ENCODE peak calls at places on chromosomes 4 and X, in six cellular contexts. I is GM12878, Q is HepG2, Z is GM12891, O is H1, B is K562. R is an unnamed sample.
A peak's percentile ranks its signal among the peaks of the same experiment; 100 is the strongest.

GRCh38 chr4:86841309-86841708 is 7.9 kb downstream of the SLC10A6 start:
- DNase-seq in Z (no peak), O (no peak), I (no peak), B (no peak), Q (no peak), R (no peak)

GRCh38 chr4:40283413-40283812 is 51.7 kb upstream of the CHRNA9 start:
- DNase-seq in O (no peak), I (no peak), B (no peak), Q (no peak), Z (no peak), R (no peak)

GRCh38 chrX:39602226-39602625 is 495.5 kb downstream of the BCOR start:
- DNase-seq in I (no peak), O (no peak), Z (no peak), Q (no peak), B (no peak), R (no peak)

GRCh38 chr4:56424697-56425514 is 10.5 kb downstream of the PPAT start:
- DNase-seq in Q (no peak), Z (no peak), B (peak; percentile 24), O (no peak), I (no peak), R (no peak)

GRCh38 chrX:3371163-3371562 is 24.7 kb upstream of the MXRA5 start:
- DNase-seq in Q (no peak), I (no peak), Z (no peak), B (no peak), O (no peak), R (no peak)

GRCh38 chrX:31038585-31039326 is 33.1 kb downstream of the FTHL17 start:
- DNase-seq in Q (peak; percentile 16), B (peak; percentile 10), I (no peak), O (no peak), Z (no peak), R (no peak)

GRCh38 chr4:86359944-86360478 is at the start of gene MAPK10:
- DNase-seq in I (peak; percentile 62), Q (no peak), B (no peak), Z (peak; percentile 21), O (peak; percentile 27), R (peak; percentile 5)

GRCh38 chr4:52234539-52235174 is 183.6 kb downstream of the SPATA18 start:
- DNase-seq in O (no peak), B (no peak), Q (peak; percentile 50), Z (no peak), I (no peak), R (no peak)

GRCh38 chr4:4425119-4425690 is 38.3 kb downstream of the NSG1 start:
- DNase-seq in Z (no peak), B (no peak), I (no peak), O (no peak), Q (no peak), R (no peak)

GRCh38 chr4:184649971-184650855 is 675 bp downstream of the PRIMPOL start:
- DNase-seq in Z (no peak), B (no peak), I (no peak), Q (peak; percentile 17), O (no peak), R (no peak)

GRCh38 chr4:168585168-168586091 is 88.6 kb downstream of the PALLD start:
- DNase-seq in B (peak; percentile 19), Z (no peak), I (no peak), Q (peak; percentile 20), O (peak; percentile 53), R (peak; percentile 10)

GRCh38 chr4:154528866-154529265 is 21.3 kb downstream of the PLRG1 start:
- DNase-seq in B (no peak), O (no peak), Z (no peak), Q (no peak), I (no peak), R (no peak)

GRCh38 chr4:89998350-89999098 is 103.9 kb downstream of the MMRN1 start:
- DNase-seq in I (no peak), B (no peak), O (no peak), Q (no peak), Z (no peak), R (no peak)

GRCh38 chrX:26562156-26562555 is 346.2 kb downstream of the MAGEB5 start:
- DNase-seq in I (no peak), B (no peak), Q (no peak), Z (no peak), O (no peak), R (no peak)

GRCh38 chrX:78104447-78105176 is 564 bp downstream of the PGK1 start:
- DNase-seq in Q (peak; percentile 75), B (peak; percentile 31), I (no peak), Z (no peak), O (no peak), R (peak; percentile 8)
- TF ChIP-seq POLR2AphosphoS5 in Q (peak; percentile 47), B (peak; percentile 12), I (no peak), Z (no peak), O (peak; percentile 8), R (no peak)

GRCh38 chr4:172897046-172897445 is 271.6 kb upstream of the GALNT7 start:
- DNase-seq in B (no peak), I (no peak), Q (no peak), O (no peak), Z (no peak), R (no peak)
- TF ChIP-seq POLR2A in B (no peak), I (no peak), Q (no peak), O (no peak), Z (no peak), R (no peak)

GRCh38 chrX:32873786-32874185 is 337.6 kb downstream of the DMD start:
- DNase-seq in Q (no peak), Z (no peak), B (no peak), I (no peak), O (no peak), R (no peak)

GRCh38 chrX:32871636-32872035 is 339.7 kb downstream of the DMD start:
- DNase-seq in O (no peak), B (no peak), I (no peak), Q (no peak), Z (no peak), R (no peak)

GRCh38 chrX:32874839-32875238 is 336.5 kb downstream of the DMD start:
- DNase-seq in Z (no peak), I (no peak), Q (no peak), O (no peak), B (no peak), R (no peak)

DNA sequence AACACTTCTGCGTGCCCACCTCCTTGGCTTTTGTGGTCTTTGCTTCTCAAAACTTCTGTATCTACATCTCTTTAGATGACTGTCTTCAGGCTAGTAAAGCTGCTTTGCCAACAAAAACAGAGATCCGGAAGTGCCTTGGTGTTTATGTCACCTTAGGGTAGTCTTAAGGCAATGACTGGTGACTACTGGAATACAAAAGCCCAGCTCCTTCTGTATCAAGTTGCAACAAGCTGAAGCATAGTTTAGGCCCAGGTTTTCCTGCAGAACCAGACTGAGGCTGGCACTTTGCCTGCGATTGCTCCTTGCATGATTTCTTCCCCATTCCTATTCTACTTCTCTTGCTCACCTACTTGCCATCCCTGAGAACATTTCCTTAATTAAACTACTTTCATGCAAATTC is 333.8 kb downstream of the DMD start:
- DNase-seq in I (no peak), O (no peak), B (no peak), Z (no peak), Q (no peak), R (no peak)
- TF ChIP-seq TAF1 in I (no peak), O (no peak), B (no peak), Z (no peak), Q (no peak), R (no peak)

GRCh38 chr4:169659736-169660670 is 39.6 kb downstream of the CLCN3 start:
- DNase-seq in I (peak; percentile 74), O (peak; percentile 7), Z (peak; percentile 16), Q (peak; percentile 91), B (peak; percentile 83), R (peak; percentile 17)
- TF ChIP-seq POLR2AphosphoS5 in I (peak; percentile 54), O (peak; percentile 29), Z (peak; percentile 66), Q (no peak), B (peak; percentile 67), R (no peak)

GRCh38 chrX:153333821-153334653 is at the start of gene ZNF275:
- DNase-seq in Q (peak; percentile 29), B (peak; percentile 95), Z (peak; percentile 72), I (no peak), O (no peak), R (peak; percentile 72)
- TF ChIP-seq POLR2A in Q (no peak), B (peak; percentile 54), Z (no peak), I (peak; percentile 88), O (no peak), R (peak; percentile 76)

DNA sequence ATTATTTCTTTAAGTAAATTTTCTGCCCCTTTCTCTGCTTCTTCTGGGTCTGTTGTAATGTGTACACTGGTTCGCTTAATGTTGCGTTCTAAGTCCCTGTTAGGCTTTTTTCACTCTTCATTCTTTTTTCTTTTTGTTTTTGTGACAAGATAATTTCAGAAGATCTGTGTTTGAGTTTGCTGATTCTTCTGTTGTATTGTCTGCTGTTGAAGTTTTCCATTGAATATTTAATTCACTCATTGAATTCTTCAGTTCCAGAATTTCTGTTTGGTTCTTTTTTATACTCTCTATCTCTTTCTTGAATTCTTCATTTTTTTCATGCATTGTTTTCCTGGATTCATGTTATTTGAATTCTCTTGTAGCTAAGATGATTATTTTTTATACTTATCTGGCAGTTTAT is 66.3 kb upstream of the NUDT6 start:
- DNase-seq in Q (no peak), B (no peak), Z (no peak), O (no peak), I (no peak), R (no peak)
- TF ChIP-seq TAF1 in Q (no peak), B (no peak), Z (no peak), O (no peak), I (no peak), R (no peak)

GRCh38 chrX:38318606-38319005 is 8.7 kb downstream of the RPGR start:
- DNase-seq in O (no peak), I (no peak), Q (no peak), B (no peak), Z (no peak), R (no peak)
- TF ChIP-seq POLR2AphosphoS5 in O (no peak), I (no peak), Q (no peak), B (no peak), Z (no peak), R (no peak)